ENCODE peak calls at places on chromosomes 6 and 20, in four cellular contexts. Y is NCI-H2171, M is cardiac fibroblast, R is ELF-1. L is an unnamed sample.

GRCh38 chr20:4603724-4604123 is 118.0 kb upstream of the PRND start:
- DNase-seq in Y (no peak), M (peak; percentile 8), R (no peak), L (no peak)

GRCh38 chr6:140052757-140053729 is 678.6 kb upstream of the CITED2 start:
- DNase-seq in Y (no peak), M (peak; percentile 71), R (peak; percentile 14), L (no peak)

GRCh38 chr20:5470943-5471342 is 154.2 kb upstream of the PROKR2 start:
- DNase-seq in Y (no peak), M (no peak), R (no peak), L (no peak)

GRCh38 chr6:3382399-3383279 is 74.2 kb downstream of the SLC22A23 start:
- DNase-seq in Y (no peak), M (no peak), R (no peak), L (peak; percentile 3)

GRCh38 chr20:50360218-50360672 is 149.9 kb upstream of the PTPN1 start:
- DNase-seq in Y (no peak), M (no peak), R (peak; percentile 54), L (no peak)

GRCh38 chr6:163345931-163346330 is 68.6 kb upstream of the QKI start:
- DNase-seq in Y (no peak), M (no peak), R (no peak), L (no peak)

GRCh38 chr20:34570859-34571306 is 12.4 kb downstream of the MAP1LC3A start:
- DNase-seq in Y (no peak), M (peak; percentile 83), R (peak; percentile 39), L (no peak)

GRCh38 chr6:147382945-147383554 is 125.4 kb upstream of the SAMD5 start:
- DNase-seq in Y (no peak), M (peak; percentile 62), R (no peak), L (peak; percentile 16)

GRCh38 chr20:54525906-54526596 is 50.7 kb downstream of the DOK5 start:
- DNase-seq in Y (no peak), M (peak; percentile 46), R (no peak), L (no peak)

GRCh38 chr6:305371-306206 is 13.3 kb downstream of the DUSP22 start:
- DNase-seq in Y (no peak), M (no peak), R (no peak), L (no peak)

GRCh38 chr6:111147440-111147839 is 60.1 kb downstream of the SLC16A10 start:
- DNase-seq in Y (no peak), M (no peak), R (no peak), L (no peak)

GRCh38 chr20:40863337-40863919 is 165.2 kb upstream of the TOP1 start:
- DNase-seq in Y (no peak), M (no peak), R (no peak), L (no peak)

GRCh38 chr6:120230008-120230407 is 880.4 kb upstream of the MAN1A1 start:
- DNase-seq in Y (no peak), M (no peak), R (no peak), L (no peak)

GRCh38 chr6:87826376-87826775 is 124.3 kb upstream of the AKIRIN2 start:
- DNase-seq in Y (no peak), M (no peak), R (no peak), L (no peak)

GRCh38 chr6:124073820-124074587 is 270.3 kb downstream of the NKAIN2 start:
- DNase-seq in Y (peak; percentile 41), M (no peak), R (no peak), L (no peak)

GRCh38 chr6:36911946-36912555 is 26.3 kb downstream of the C6orf89 start:
- DNase-seq in Y (no peak), M (no peak), R (no peak), L (no peak)

GRCh38 chr6:42150254-42150653 is 7.8 kb upstream of the C6orf132 start:
- DNase-seq in Y (no peak), M (no peak), R (no peak), L (no peak)

GRCh38 chr6:157708933-157709332 is 114.1 kb upstream of the SNX9 start:
- DNase-seq in Y (no peak), M (no peak), R (peak; percentile 27), L (no peak)

GRCh38 chr6:7639427-7639826 is 49.4 kb downstream of the SNRNP48 start:
- DNase-seq in Y (no peak), M (no peak), R (no peak), L (no peak)